ENCODE peak calls at places on chromosomes 5 and 9, in seven cellular contexts. L is endothelial cell, G is A549, W is fibroblast of lung, C is SK-N-SH, Y is astrocyte, O is cardiac fibroblast. T is an unnamed sample.

GRCh38 chr9:69885474-69885929 is 64.9 kb downstream of the CFAP95 start:
- DNase-seq in C (no peak), Y (peak; percentile 91), G (peak; percentile 18), L (no peak), W (peak; percentile 95), O (peak; percentile 52), T (peak; percentile 27)

GRCh38 chr9:107214915-107215314 is 68.2 kb upstream of the RAD23B start:
- DNase-seq in G (no peak), Y (peak; percentile 51), O (no peak), L (no peak), C (no peak), W (peak; percentile 65), T (no peak)

GRCh38 chr5:367358-368130 is 46.0 kb downstream of the AHRR start:
- DNase-seq in Y (peak; percentile 15), L (no peak), W (peak; percentile 28), C (no peak), O (no peak), G (no peak), T (no peak)

GRCh38 chr5:134957920-134958608 is 9.6 kb upstream of the CATSPER3 start:
- DNase-seq in G (no peak), L (no peak), W (no peak), C (no peak), O (no peak), Y (no peak), T (no peak)

GRCh38 chr5:159877087-159877486 is 39.2 kb upstream of the ADRA1B start:
- DNase-seq in G (no peak), L (no peak), Y (no peak), W (no peak), C (no peak), O (no peak), T (no peak)

GRCh38 chr9:133701981-133702797 is 36.0 kb downstream of the SARDH start:
- DNase-seq in O (peak; percentile 79), W (peak; percentile 42), L (no peak), G (no peak), Y (peak; percentile 15), C (no peak), T (no peak)

GRCh38 chr5:96377167-96377566 is 55.9 kb downstream of the PCSK1 start:
- DNase-seq in L (no peak), Y (no peak), W (peak; percentile 15), G (no peak), O (no peak), C (no peak), T (no peak)

GRCh38 chr5:141150215-141150992 is 547 bp downstream of the PCDHB6 start:
- DNase-seq in G (no peak), L (no peak), W (no peak), C (peak; percentile 51), Y (no peak), O (no peak), T (no peak)

GRCh38 chr5:5638193-5638592 is 215.7 kb downstream of the ICE1 start:
- DNase-seq in G (no peak), L (no peak), O (peak; percentile 26), Y (no peak), W (peak; percentile 6), C (peak; percentile 22), T (no peak)

GRCh38 chr5:142059304-142059940 is 46.6 kb upstream of the GNPDA1 start:
- DNase-seq in O (peak; percentile 51), Y (no peak), L (no peak), C (no peak), W (no peak), G (no peak), T (no peak)

GRCh38 chr9:111621895-111622480 is 9.1 kb upstream of the DNAJC25 start:
- DNase-seq in O (peak; percentile 73), Y (no peak), G (peak; percentile 49), W (peak; percentile 20), L (peak; percentile 58), C (peak; percentile 64), T (peak; percentile 50)

GRCh38 chr5:138402640-138403039 is 36.2 kb upstream of the REEP2 start:
- DNase-seq in W (no peak), C (no peak), Y (no peak), O (no peak), G (no peak), L (no peak), T (no peak)

GRCh38 chr5:16992444-16992843 is 56.4 kb upstream of the MYO10 start:
- DNase-seq in G (no peak), L (no peak), O (no peak), C (no peak), W (peak; percentile 82), Y (peak; percentile 75), T (peak; percentile 37)

GRCh38 chr9:34555002-34555348 is 32.2 kb upstream of the ENHO start:
- DNase-seq in L (no peak), O (no peak), C (peak; percentile 83), G (no peak), Y (peak; percentile 8), W (peak; percentile 13), T (no peak)

GRCh38 chr9:26955222-26955903 is 849 bp upstream of the IFT74 start:
- DNase-seq in Y (no peak), O (peak; percentile 25), G (no peak), L (no peak), C (no peak), W (no peak), T (no peak)

GRCh38 chr5:179872356-179873160 is 13.9 kb upstream of the MRNIP start:
- DNase-seq in C (peak; percentile 20), Y (no peak), O (no peak), W (no peak), L (no peak), G (no peak), T (no peak)

GRCh38 chr5:1068895-1069719 is 42.8 kb downstream of the SLC12A7 start:
- DNase-seq in O (no peak), Y (no peak), W (no peak), L (no peak), G (no peak), C (no peak), T (no peak)

GRCh38 chr5:151912360-151912759 is 12.3 kb downstream of the GLRA1 start:
- DNase-seq in C (no peak), L (no peak), O (no peak), Y (peak; percentile 12), W (peak; percentile 23), G (no peak), T (no peak)

GRCh38 chr5:2193923-2194555 is 311.3 kb upstream of the IRX4 start:
- DNase-seq in L (no peak), Y (no peak), C (no peak), W (no peak), G (no peak), O (no peak), T (no peak)

GRCh38 chr5:73214921-73215490 is 42.0 kb downstream of the TMEM174 start:
- DNase-seq in G (no peak), W (no peak), C (no peak), Y (no peak), O (no peak), L (no peak), T (no peak)

GRCh38 chr5:171092194-171092593 is 216.9 kb upstream of the TLX3 start:
- DNase-seq in G (no peak), O (peak; percentile 62), Y (peak; percentile 48), L (no peak), C (no peak), W (peak; percentile 59), T (no peak)

GRCh38 chr5:136212252-136212721 is 19.3 kb upstream of the SMIM32 start:
- DNase-seq in O (peak; percentile 65), Y (peak; percentile 12), W (peak; percentile 30), C (peak; percentile 81), L (peak; percentile 63), G (peak; percentile 61), T (peak; percentile 73)

GRCh38 chr5:167754501-167754941 is 536.9 kb upstream of the WWC1 start:
- DNase-seq in Y (peak; percentile 81), C (no peak), O (peak; percentile 6), W (peak; percentile 82), G (no peak), L (no peak), T (no peak)

GRCh38 chr9:130905125-130905901 is 8.7 kb upstream of the QRFP start:
- DNase-seq in W (no peak), C (no peak), G (no peak), Y (no peak), O (no peak), L (no peak), T (no peak)

GRCh38 chr5:149439899-149440655 is 61.0 kb upstream of the IL17B start:
- DNase-seq in W (peak; percentile 81), G (peak; percentile 96), O (peak; percentile 54), L (peak; percentile 29), C (peak; percentile 50), Y (peak; percentile 71), T (peak; percentile 93)
- TF ChIP-seq CTCF in W (peak; percentile 49), G (peak; percentile 42), O (peak; percentile 56), L (peak; percentile 49), C (peak; percentile 53), Y (peak; percentile 50), T (peak; percentile 86)

GRCh38 chr5:36944607-36945225 is 68.1 kb downstream of the NIPBL start:
- DNase-seq in Y (peak; percentile 49), L (no peak), C (peak; percentile 12), W (peak; percentile 63), G (no peak), O (peak; percentile 85), T (no peak)
- TF ChIP-seq CTCF in Y (peak; percentile 57), L (peak; percentile 91), C (peak; percentile 79), W (peak; percentile 39), G (peak; percentile 66), O (peak; percentile 31), T (peak; percentile 30)

DNA sequence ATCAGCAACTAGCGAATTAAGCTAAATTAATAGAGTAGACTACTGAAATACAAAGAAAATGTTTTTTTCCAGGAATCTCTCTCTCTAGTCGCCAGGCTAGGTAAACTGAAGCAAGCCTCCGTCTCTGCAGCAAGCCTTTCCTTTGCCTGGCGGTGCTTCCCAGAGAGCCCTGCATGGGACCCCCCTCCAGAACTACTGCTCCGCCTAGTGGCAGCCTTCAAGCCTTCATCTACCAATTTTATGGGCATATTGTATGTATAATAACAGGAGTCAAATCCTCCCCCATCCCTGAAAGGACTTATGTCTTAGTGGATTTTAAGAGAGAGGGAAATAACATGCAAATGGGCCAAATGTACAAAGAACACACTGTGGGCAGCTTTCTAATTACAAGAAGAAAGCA is 241.9 kb downstream of the SAXO1 start:
- DNase-seq in C (peak; percentile 57), G (no peak), Y (no peak), W (no peak), L (peak; percentile 73), O (peak; percentile 14), T (peak; percentile 29)
- TF ChIP-seq CTCF in C (peak; percentile 48), G (peak; percentile 41), Y (peak; percentile 40), W (peak; percentile 47), L (peak; percentile 70), O (peak; percentile 39), T (peak; percentile 19)

GRCh38 chr5:43313035-43313853 is at the start of gene HMGCS1:
- DNase-seq in O (peak; percentile 100), C (peak; percentile 94), L (peak; percentile 97), W (peak; percentile 100), G (peak; percentile 98), Y (peak; percentile 100), T (peak; percentile 99)
- TF ChIP-seq CTCF in O (peak; percentile 5), C (peak; percentile 13), L (no peak), W (no peak), G (no peak), Y (no peak), T (no peak)

GRCh38 chr5:158811350-158811749 is 288.4 kb downstream of the EBF1 start:
- DNase-seq in Y (no peak), L (no peak), G (no peak), C (no peak), W (no peak), O (no peak), T (no peak)
- TF ChIP-seq CTCF in Y (no peak), L (no peak), G (no peak), C (no peak), W (no peak), O (no peak), T (no peak)

T was measured in Calu3.